ENCODE peak calls at places on chromosome 21, in seven cellular contexts. Z, C, L, O, K, I and S are unnamed samples. For H3K4me1, the result is how much of the 10 kb centered on the place peaks cover.

GRCh38 chr21:36544545-36544944 is 64.6 kb upstream of the CLDN14 start:
- DNase-seq in Z (no peak), C (no peak), L (no peak), O (no peak), K (no peak), I (peak), S (no peak)

GRCh38 chr21:28640326-28640725 is 352.4 kb downstream of the LTN1 start:
- DNase-seq in Z (no peak), C (no peak), L (no peak), O (no peak), K (no peak), I (no peak), S (no peak)

GRCh38 chr21:29801122-29801521 is 138.7 kb downstream of the GRIK1 start:
- DNase-seq in Z (no peak), C (no peak), L (no peak), O (no peak), K (no peak), I (no peak), S (no peak)

GRCh38 chr21:33560965-33561364 is 18.1 kb downstream of the SON start:
- DNase-seq in Z (no peak), C (no peak), L (no peak), O (no peak), K (no peak), I (no peak), S (no peak)

GRCh38 chr21:23809573-23809972 is 1797.7 kb downstream of the MRPL39 start:
- DNase-seq in Z (no peak), C (no peak), L (no peak), O (no peak), K (no peak), I (no peak), S (no peak)

GRCh38 chr21:26147535-26147934 is 23.0 kb downstream of the APP start:
- DNase-seq in Z (no peak), C (no peak), L (no peak), O (no peak), K (no peak), I (no peak), S (no peak)

GRCh38 chr21:28763809-28764418 is 228.8 kb downstream of the LTN1 start:
- DNase-seq in Z (no peak), C (no peak), L (no peak), O (no peak), K (no peak), I (no peak), S (no peak)

GRCh38 chr21:28298251-28298672 is 694.4 kb downstream of the LTN1 start:
- DNase-seq in Z (no peak), C (no peak), L (no peak), O (no peak), K (no peak), I (no peak), S (no peak)

GRCh38 chr21:14901482-14901958 is 163.3 kb downstream of the NRIP1 start:
- DNase-seq in Z (no peak), C (no peak), L (no peak), O (no peak), K (no peak), I (no peak), S (no peak)

GRCh38 chr21:10272216-10272615 is 249.2 kb upstream of the TPTE start:
- DNase-seq in Z (peak), C (no peak), L (no peak), O (no peak), K (peak), I (peak), S (no peak)

GRCh38 chr21:36504067-36505058 is 24.4 kb upstream of the CLDN14 start:
- DNase-seq in Z (no peak), C (no peak), L (peak), O (peak), K (no peak), I (no peak), S (no peak)

GRCh38 chr21:36835383-36835795 is 131.1 kb downstream of the HLCS start:
- DNase-seq in Z (no peak), C (no peak), L (no peak), O (no peak), K (no peak), I (no peak), S (no peak)

GRCh38 chr21:36388835-36389234 is 3.6 kb downstream of the CHAF1B start:
- DNase-seq in Z (no peak), C (no peak), L (peak), O (no peak), K (no peak), I (no peak), S (no peak)

GRCh38 chr21:29208666-29209059 is 78.2 kb downstream of the MAP3K7CL start:
- DNase-seq in Z (no peak), C (no peak), L (no peak), O (no peak), K (no peak), I (no peak), S (no peak)

GRCh38 chr21:43921979-43922945 is 57.2 kb downstream of the AGPAT3 start:
- DNase-seq in Z (peak), C (no peak), L (no peak), O (no peak), K (no peak), I (no peak), S (no peak)

GRCh38 chr21:34635307-34635706 is 20.4 kb upstream of the RCAN1 start:
- DNase-seq in Z (no peak), C (no peak), L (no peak), O (no peak), K (no peak), I (no peak), S (no peak)

GRCh38 chr21:16198546-16198945 is 468.8 kb downstream of the USP25 start:
- DNase-seq in Z (no peak), C (no peak), L (no peak), O (no peak), K (no peak), I (no peak), S (no peak)

GRCh38 chr21:28111151-28111619 is 881.5 kb downstream of the LTN1 start:
- DNase-seq in Z (no peak), C (peak), L (no peak), O (no peak), K (no peak), I (no peak), S (no peak)

GRCh38 chr21:36806103-36806502 is 107.2 kb downstream of the SIM2 start:
- DNase-seq in Z (no peak), C (no peak), L (no peak), O (no peak), K (no peak), I (no peak), S (no peak)

GRCh38 chr21:44078411-44078981 is 28.7 kb upstream of the PWP2 start:
- DNase-seq in Z (no peak), C (no peak), L (no peak), O (no peak), K (no peak), I (no peak), S (no peak)

GRCh38 chr21:39660596-39660995 is 47.9 kb downstream of the B3GALT5 start:
- DNase-seq in Z (no peak), C (peak), L (no peak), O (no peak), K (no peak), I (no peak), S (no peak)

GRCh38 chr21:37176716-37177115 is 90.4 kb downstream of the VPS26C start:
- DNase-seq in Z (no peak), C (no peak), L (peak), O (no peak), K (no peak), I (no peak), S (no peak)

GRCh38 chr21:40732243-40732642 is 114.7 kb downstream of the DSCAM start:
- DNase-seq in Z (no peak), C (no peak), L (no peak), O (no peak), K (no peak), I (no peak), S (no peak)

DNA sequence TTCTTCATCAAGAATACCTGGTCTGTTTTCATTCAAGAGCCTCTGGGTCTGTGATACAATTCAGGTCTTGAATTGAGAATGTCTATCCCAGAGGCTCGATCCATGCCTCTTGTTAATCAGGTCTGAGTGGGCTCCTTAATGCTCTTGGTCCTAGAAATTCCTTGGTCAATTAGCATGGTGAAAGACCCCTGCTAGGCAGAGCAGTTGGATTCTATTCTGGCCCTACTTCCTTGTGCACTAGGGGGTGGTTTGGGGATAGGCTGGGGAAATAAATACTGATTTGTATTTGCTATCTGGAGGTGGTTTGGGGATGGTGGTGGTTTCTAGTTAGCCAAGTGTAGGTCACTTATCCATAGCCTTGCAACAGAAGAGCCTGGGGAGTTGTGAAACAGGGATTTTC is 22.0 kb upstream of the SCAF4 start:
- DNase-seq in Z (no peak), C (no peak), L (no peak), O (no peak), K (no peak), I (no peak), S (no peak)
- H3K4me3 ChIP-seq in Z (no peak), C (no peak), L (no peak), O (no peak), K (no peak), I (no peak), S (no peak)

DNA sequence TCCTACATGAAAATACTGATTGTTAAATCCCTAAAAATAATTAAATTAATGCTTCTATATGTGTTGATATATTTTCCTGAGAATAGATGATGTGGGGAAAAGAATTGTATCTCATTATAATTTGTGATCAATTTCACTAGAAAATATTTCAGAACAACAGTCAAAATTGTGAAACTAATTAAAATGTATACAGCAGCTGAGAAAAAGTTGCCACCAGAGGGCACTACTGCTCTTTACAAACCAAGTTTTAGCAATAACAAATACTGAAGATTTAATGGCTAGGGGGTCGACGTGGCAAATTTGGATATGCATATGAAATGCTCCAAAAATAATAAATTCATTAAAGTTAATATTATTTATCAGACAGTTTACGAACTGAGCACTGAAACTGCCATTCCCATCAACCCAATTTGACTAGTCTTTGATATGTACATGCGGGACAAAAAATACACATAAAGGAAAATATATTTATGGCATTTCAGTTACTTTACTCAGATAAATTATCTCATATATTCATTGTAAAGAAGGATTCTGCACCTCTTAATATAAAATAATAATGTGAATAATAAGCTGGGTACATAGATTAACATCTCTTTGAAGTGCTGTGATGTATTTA is 96.3 kb upstream of the TMPRSS15 start:
- DNase-seq in Z (no peak), C (no peak), L (peak), O (peak), K (no peak), I (no peak), S (no peak)
- TF ChIP-seq CTCF in Z (peak), C (peak), L (peak), O (peak), K (peak), I (peak), S (peak)

GRCh38 chr21:45478816-45479669 is 63.2 kb downstream of the SLC19A1 start:
- DNase-seq in Z (no peak), C (no peak), L (no peak), O (no peak), K (no peak), I (no peak), S (no peak)
- H3K4me1 ChIP-seq in Z (under half), C (under half), L (under half), O (under half), K (under half), I (under half), S (under half)

GRCh38 chr21:41953831-41954653 is at the start of gene C2CD2:
- DNase-seq in Z (peak), C (peak), L (peak), O (no peak), K (peak), I (peak), S (no peak)

GRCh38 chr21:41952568-41953248 is 1.1 kb downstream of the C2CD2 start:
- DNase-seq in Z (no peak), C (no peak), L (peak), O (no peak), K (no peak), I (no peak), S (no peak)

GRCh38 chr21:41953249-41953830 is 478 bp downstream of the C2CD2 start:
- DNase-seq in Z (no peak), C (no peak), L (peak), O (no peak), K (no peak), I (no peak), S (no peak)

GRCh38 chr21:41950941-41951408 is 2.8 kb downstream of the C2CD2 start:
- DNase-seq in Z (no peak), C (no peak), L (no peak), O (no peak), K (no peak), I (no peak), S (no peak)

GRCh38 chr21:41951876-41952567 is 1.8 kb downstream of the C2CD2 start:
- DNase-seq in Z (no peak), C (no peak), L (no peak), O (no peak), K (no peak), I (no peak), S (no peak)
- H3K4me3 ChIP-seq in Z (peak), C (peak), L (no peak), O (no peak), K (peak), I (peak), S (no peak)

DNA sequence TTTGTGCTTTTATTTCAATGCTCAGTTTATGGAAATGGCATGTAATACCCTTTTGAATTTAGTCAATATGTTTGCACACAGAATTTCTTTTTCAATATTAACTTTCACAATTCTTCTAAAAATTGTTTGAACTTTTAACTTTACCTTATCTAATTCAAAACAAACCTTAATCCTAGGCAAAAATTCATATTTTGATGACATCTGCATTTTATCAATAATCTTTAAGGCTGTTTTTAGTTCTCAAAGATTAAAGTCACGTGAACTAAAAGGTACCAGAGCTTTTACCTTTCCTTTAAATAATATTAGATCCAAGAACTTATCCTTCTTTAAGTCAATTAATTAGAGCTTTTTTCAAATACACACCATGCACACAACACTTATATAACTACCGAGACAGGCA is 218.9 kb upstream of the NCAM2 start:
- DNase-seq in Z (no peak), C (no peak), L (no peak), O (no peak), K (no peak), I (no peak), S (no peak)
- TF ChIP-seq CTCF in Z (no peak), C (no peak), L (no peak), O (no peak), K (no peak), I (no peak), S (no peak)

GRCh38 chr21:38493549-38494253 is 4.6 kb downstream of the ERG start:
- DNase-seq in Z (no peak), C (no peak), L (no peak), O (no peak), K (no peak), I (no peak), S (no peak)

GRCh38 chr21:38496224-38496623 is 2.1 kb downstream of the ERG start:
- DNase-seq in Z (no peak), C (no peak), L (no peak), O (no peak), K (no peak), I (no peak), S (no peak)

GRCh38 chr21:38494254-38494648 is 4.0 kb downstream of the ERG start:
- DNase-seq in Z (no peak), C (no peak), L (no peak), O (no peak), K (no peak), I (no peak), S (no peak)

GRCh38 chr21:38495242-38495641 is 3.0 kb downstream of the ERG start:
- DNase-seq in Z (no peak), C (no peak), L (no peak), O (no peak), K (no peak), I (no peak), S (no peak)

GRCh38 chr21:38494688-38495087 is 3.6 kb downstream of the ERG start:
- DNase-seq in Z (no peak), C (no peak), L (peak), O (no peak), K (no peak), I (peak), S (no peak)
- H3K4me1 ChIP-seq in Z (under half), C (under half), L (under half), O (under half), K (under half), I (half or more), S (under half)

GRCh38 chr21:45972716-45973474 is 8.7 kb upstream of the COL6A1 start:
- DNase-seq in Z (peak), C (peak), L (peak), O (no peak), K (peak), I (peak), S (peak)

GRCh38 chr21:45971487-45972352 is 9.8 kb upstream of the COL6A1 start:
- DNase-seq in Z (no peak), C (peak), L (no peak), O (no peak), K (peak), I (peak), S (no peak)

GRCh38 chr21:45970674-45971486 is 10.7 kb upstream of the COL6A1 start:
- DNase-seq in Z (no peak), C (peak), L (peak), O (peak), K (no peak), I (peak), S (peak)

GRCh38 chr21:45973475-45974072 is 8.0 kb upstream of the COL6A1 start:
- DNase-seq in Z (no peak), C (peak), L (peak), O (no peak), K (peak), I (peak), S (peak)

DNA sequence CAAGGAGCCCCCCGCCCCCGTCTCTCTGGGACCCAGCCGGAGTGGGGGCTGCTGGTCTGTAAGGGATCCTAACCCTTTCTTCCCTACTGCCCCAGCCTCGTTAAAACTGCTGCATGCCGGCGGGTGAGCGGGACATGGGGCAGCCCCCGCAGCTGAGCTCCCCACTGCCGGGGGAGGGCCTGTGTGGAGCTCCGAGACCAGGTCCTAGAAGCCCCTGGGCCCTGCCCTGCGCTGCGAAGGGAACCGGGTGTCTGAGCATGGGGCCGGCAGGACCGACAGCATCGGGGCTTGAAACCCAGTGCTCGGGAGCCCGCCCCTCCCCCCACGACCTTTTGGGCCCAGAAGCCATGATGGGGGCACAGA is 9.2 kb upstream of the COL6A1 start:
- DNase-seq in Z (peak), C (peak), L (no peak), O (no peak), K (peak), I (peak), S (peak)
- H3K4me3 ChIP-seq in Z (no peak), C (peak), L (peak), O (no peak), K (peak), I (peak), S (no peak)